ENCODE peak calls at places on chromosomes 7 and 10, in six cellular contexts. R is mesothelial cell of epicardium, I is cardiac fibroblast, D is hepatocyte, X is lower leg skin, S is fibroblast of the aortic adventitia. Z is an unnamed sample.
A peak's percentile ranks its signal among the peaks of the same experiment; 100 is the strongest.

GRCh38 chr7:131943211-131943610 is 386.8 kb upstream of the PODXL start:
- DNase-seq in X (no peak), D (no peak), R (no peak), I (no peak), S (no peak), Z (no peak)

GRCh38 chr10:126186746-126187145 is 201.5 kb downstream of the ADAM12 start:
- DNase-seq in S (no peak), I (no peak), R (no peak), D (no peak), X (no peak), Z (no peak)

GRCh38 chr10:82206831-82207230 is 331.8 kb downstream of the NRG3 start:
- DNase-seq in D (no peak), S (peak; percentile 1), I (peak; percentile 24), R (no peak), X (no peak), Z (no peak)

GRCh38 chr7:23700058-23700457 is 10.0 kb upstream of the STK31 start:
- DNase-seq in X (no peak), I (no peak), R (no peak), D (no peak), S (no peak), Z (no peak)

GRCh38 chr10:103044942-103045489 is 126.9 kb downstream of the CNNM2 start:
- DNase-seq in I (no peak), X (no peak), S (peak; percentile 82), R (no peak), D (no peak), Z (no peak)

GRCh38 chr7:55478700-55479099 is 93.6 kb downstream of the VOPP1 start:
- DNase-seq in D (no peak), X (no peak), I (no peak), S (no peak), R (no peak), Z (no peak)

GRCh38 chr7:80330434-80330833 is 181.4 kb downstream of the GNAT3 start:
- DNase-seq in D (no peak), R (no peak), X (no peak), S (peak; percentile 80), I (peak; percentile 29), Z (no peak)

GRCh38 chr7:46163245-46163644 is 242.2 kb upstream of the IGFBP3 start:
- DNase-seq in X (no peak), R (no peak), S (no peak), D (no peak), I (no peak), Z (no peak)

GRCh38 chr10:22340362-22341189 is 4.7 kb upstream of the SPAG6 start:
- DNase-seq in X (peak; percentile 43), D (peak; percentile 84), I (peak; percentile 58), S (peak; percentile 43), R (peak; percentile 58), Z (no peak)

GRCh38 chr7:68336534-68336933 is 1261.7 kb upstream of the AUTS2 start:
- DNase-seq in D (no peak), X (no peak), I (no peak), R (no peak), S (no peak), Z (no peak)

GRCh38 chr10:1368772-1369171 is 312.6 kb downstream of the WDR37 start:
- DNase-seq in X (no peak), I (no peak), S (no peak), D (peak; percentile 77), R (no peak), Z (no peak)

GRCh38 chr10:97230146-97230545 is 44.4 kb upstream of the SLIT1 start:
- DNase-seq in R (no peak), X (no peak), I (no peak), D (no peak), S (peak; percentile 12), Z (no peak)

GRCh38 chr10:127977368-127978009 is 70.6 kb downstream of the PTPRE start:
- DNase-seq in R (no peak), D (no peak), I (peak; percentile 78), S (peak; percentile 44), X (peak; percentile 62), Z (no peak)

GRCh38 chr10:12501324-12501723 is 152.0 kb downstream of the CAMK1D start:
- DNase-seq in R (no peak), S (no peak), X (no peak), I (no peak), D (peak; percentile 72), Z (no peak)

GRCh38 chr7:110891197-110891596 is 199.7 kb upstream of the LRRN3 start:
- DNase-seq in D (no peak), S (no peak), R (no peak), I (no peak), X (no peak), Z (no peak)

GRCh38 chr7:123041085-123041484 is 45.6 kb upstream of the TAS2R16 start:
- DNase-seq in R (no peak), D (no peak), X (no peak), S (peak; percentile 38), I (no peak), Z (no peak)

GRCh38 chr7:35799846-35800717 is 775 bp upstream of the SEPTIN7 start:
- DNase-seq in I (peak; percentile 90), D (peak; percentile 92), R (peak; percentile 68), X (peak; percentile 82), S (no peak), Z (no peak)

GRCh38 chr10:132162021-132162531 is 24.7 kb upstream of the DPYSL4 start:
- DNase-seq in I (no peak), S (no peak), X (no peak), D (no peak), R (no peak), Z (no peak)

GRCh38 chr10:3113343-3113720 is 46.0 kb downstream of the PFKP start:
- DNase-seq in X (no peak), D (no peak), R (no peak), I (no peak), S (no peak), Z (no peak)

GRCh38 chr10:3117486-3117885 is 50.1 kb downstream of the PFKP start:
- DNase-seq in R (no peak), X (no peak), D (no peak), I (no peak), S (no peak), Z (no peak)

GRCh38 chr10:3118621-3119020 is 51.3 kb downstream of the PFKP start:
- DNase-seq in D (no peak), S (no peak), X (no peak), R (no peak), I (no peak), Z (no peak)

GRCh38 chr10:3115685-3116084 is 48.3 kb downstream of the PFKP start:
- DNase-seq in R (no peak), X (no peak), I (no peak), D (no peak), S (no peak), Z (no peak)

DNA sequence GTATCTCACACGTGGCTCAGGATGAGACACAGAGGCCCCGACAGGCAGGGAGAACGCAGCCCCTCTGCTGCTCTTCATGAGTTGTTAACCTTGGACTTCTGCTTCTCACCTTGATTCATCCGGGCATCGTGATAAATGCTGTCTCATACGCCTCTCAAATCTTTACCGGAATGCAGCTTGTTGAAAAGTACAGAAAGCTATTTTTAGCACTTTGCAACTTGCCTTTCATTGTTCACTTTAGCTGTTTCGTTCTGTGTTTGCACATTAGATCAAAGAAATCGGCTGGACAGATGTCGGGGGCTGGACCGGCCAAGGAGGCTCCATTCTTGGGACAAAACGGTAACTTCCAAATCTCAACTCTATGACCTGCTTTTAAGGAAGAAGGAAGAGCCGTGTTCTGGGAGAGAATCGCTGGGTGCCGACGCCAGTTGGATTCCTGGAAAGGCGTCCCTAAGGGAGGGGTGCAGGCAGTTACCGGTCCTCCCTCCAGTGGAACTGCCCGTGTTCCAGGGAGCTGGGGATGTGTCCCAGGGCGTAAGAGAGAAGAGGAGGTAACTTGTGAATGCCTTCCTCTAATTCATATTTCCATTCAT is 49.3 kb downstream of the PFKP start:
- DNase-seq in I (no peak), X (no peak), R (no peak), S (no peak), D (no peak), Z (no peak)
- TF ChIP-seq CTCF in I (no peak), X (no peak), R (no peak), S (no peak), D (no peak), Z (no peak)

GRCh38 chr7:44791278-44792219 is 4.9 kb upstream of the PPIA start:
- DNase-seq in I (peak; percentile 57), X (no peak), R (no peak), S (peak; percentile 50), D (no peak), Z (no peak)
- TF ChIP-seq CTCF in I (peak; percentile 13), X (no peak), R (no peak), S (peak; percentile 30), D (peak; percentile 17), Z (no peak)

GRCh38 chr7:137606061-137606674 is 240.6 kb downstream of the DGKI start:
- DNase-seq in I (peak; percentile 80), S (peak; percentile 86), R (no peak), D (peak; percentile 77), X (no peak), Z (no peak)
- TF ChIP-seq CTCF in I (peak; percentile 28), S (peak; percentile 37), R (peak; percentile 83), D (peak; percentile 72), X (no peak), Z (peak; percentile 51)

GRCh38 chr7:27723086-27723485 is 16.9 kb upstream of the TAX1BP1 start:
- DNase-seq in S (no peak), D (no peak), X (no peak), I (peak; percentile 55), R (no peak), Z (no peak)
- TF ChIP-seq CTCF in S (no peak), D (no peak), X (no peak), I (peak; percentile 22), R (no peak), Z (peak; percentile 28)

DNA sequence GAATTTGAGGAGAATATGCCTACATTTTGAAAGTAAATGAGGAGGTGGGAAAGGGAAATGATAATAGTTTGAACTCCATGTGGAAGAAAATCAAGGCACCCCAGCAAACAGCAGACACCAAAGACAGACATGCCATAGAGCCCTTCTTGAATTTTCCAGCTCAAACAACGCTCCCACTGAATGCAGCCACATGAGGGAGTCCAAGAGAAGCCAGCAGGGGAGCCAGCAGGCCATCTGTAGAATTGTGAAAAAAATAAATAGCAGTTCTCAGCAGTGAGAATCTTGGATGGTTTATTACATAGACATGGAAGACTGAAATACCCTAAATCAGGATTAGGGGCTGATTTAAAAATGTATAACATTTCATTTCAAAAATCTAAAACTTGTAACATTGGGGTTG is 1567.3 kb upstream of the LRRTM3 start:
- DNase-seq in I (peak; percentile 34), S (no peak), D (peak; percentile 58), R (no peak), X (no peak), Z (no peak)
- TF ChIP-seq CTCF in I (peak; percentile 53), S (no peak), D (peak; percentile 62), R (no peak), X (no peak), Z (peak; percentile 36)

DNA sequence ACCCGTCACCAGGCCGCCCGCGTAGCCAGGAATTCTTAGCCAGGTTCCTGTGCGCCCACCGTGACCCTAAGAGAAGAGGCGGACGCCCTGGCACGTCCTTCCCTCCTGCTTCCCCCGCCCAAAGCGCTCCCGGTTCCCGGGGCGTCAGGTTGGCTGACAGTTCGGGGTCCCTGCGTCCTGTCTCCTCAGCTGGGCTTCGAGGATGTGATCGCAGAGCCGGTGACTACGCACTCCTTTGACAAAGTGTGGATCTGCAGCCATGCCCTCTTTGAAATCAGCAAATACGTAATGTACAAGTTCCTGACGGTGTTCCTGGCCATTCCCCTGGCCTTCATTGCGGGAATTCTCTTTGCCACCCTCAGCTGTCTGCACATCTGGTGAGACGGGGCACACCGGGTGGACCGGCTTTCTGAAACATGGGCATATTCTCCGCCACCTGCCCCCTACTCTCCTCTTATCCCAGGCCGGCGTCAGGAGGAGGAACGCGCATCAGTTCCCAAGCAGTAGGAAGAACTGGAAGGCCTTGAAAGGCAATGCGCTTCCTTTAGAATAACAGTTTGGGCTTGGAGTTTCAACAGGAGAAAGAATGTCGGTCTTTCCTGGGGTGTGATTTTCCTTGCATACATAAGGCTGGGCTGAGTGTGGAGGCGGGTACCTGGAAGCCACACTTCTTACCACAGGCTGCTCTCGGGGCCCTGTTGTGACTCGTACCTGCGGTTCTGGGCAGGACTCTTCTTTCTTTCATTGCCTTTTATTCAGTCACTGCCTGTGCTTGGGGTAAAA is 724 bp downstream of the CAV2 start:
- DNase-seq in S (peak; percentile 57), D (peak; percentile 42), R (no peak), I (peak; percentile 69), X (peak; percentile 62), Z (no peak)
- TF ChIP-seq CTCF in S (no peak), D (no peak), R (no peak), I (no peak), X (no peak), Z (no peak)

Z was measured in D721Med.